ENCODE peak calls at places on chromosome 21, in eight cellular contexts. P, J, V, E, F, B, W and N are unnamed samples.

GRCh38 chr21:32007461-32007860 is 134.6 kb downstream of the HUNK start:
- DNase-seq in P (peak), J (no peak), V (no peak), E (no peak), F (no peak), B (no peak), W (no peak), N (peak)

GRCh38 chr21:27448960-27449359 is 482.1 kb upstream of the ADAMTS5 start:
- DNase-seq in P (no peak), J (no peak), V (no peak), E (no peak), F (no peak), B (no peak), W (no peak), N (no peak)

GRCh38 chr21:15669247-15669646 is 60.5 kb upstream of the USP25 start:
- DNase-seq in P (no peak), J (no peak), V (no peak), E (peak), F (no peak), B (no peak), W (no peak), N (peak)

GRCh38 chr21:32256873-32257620 is 21.8 kb downstream of the MIS18A start:
- DNase-seq in P (peak), J (no peak), V (no peak), E (peak), F (no peak), B (no peak), W (no peak), N (peak)

GRCh38 chr21:34574581-34574980 is 40.3 kb downstream of the RCAN1 start:
- DNase-seq in P (peak), J (no peak), V (no peak), E (no peak), F (no peak), B (no peak), W (no peak), N (no peak)

GRCh38 chr21:33492571-33492970 is 1.1 kb upstream of the DNAJC28 start:
- DNase-seq in P (no peak), J (no peak), V (no peak), E (peak), F (no peak), B (no peak), W (no peak), N (no peak)

GRCh38 chr21:32332463-32332951 is 33.9 kb downstream of the MRAP start:
- DNase-seq in P (no peak), J (no peak), V (no peak), E (no peak), F (no peak), B (no peak), W (no peak), N (no peak)

GRCh38 chr21:41168391-41169257 is 664 bp downstream of the BACE2 start:
- DNase-seq in P (peak), J (peak), V (no peak), E (peak), F (no peak), B (no peak), W (peak), N (peak)

GRCh38 chr21:43634618-43635017 is 24.7 kb downstream of the HSF2BP start:
- DNase-seq in P (no peak), J (no peak), V (no peak), E (peak), F (no peak), B (no peak), W (no peak), N (peak)

GRCh38 chr21:41615613-41616012 is 107.7 kb upstream of the TMPRSS2 start:
- DNase-seq in P (no peak), J (no peak), V (no peak), E (peak), F (no peak), B (no peak), W (no peak), N (peak)

GRCh38 chr21:39489380-39489924 is 37.7 kb downstream of the SH3BGR start:
- DNase-seq in P (no peak), J (no peak), V (no peak), E (no peak), F (no peak), B (no peak), W (no peak), N (no peak)

GRCh38 chr21:17270234-17270633 is 242.6 kb upstream of the CXADR start:
- DNase-seq in P (no peak), J (no peak), V (no peak), E (peak), F (peak), B (no peak), W (no peak), N (peak)

GRCh38 chr21:43306911-43307676 is 119.8 kb downstream of the SIK1 start:
- DNase-seq in P (no peak), J (no peak), V (no peak), E (peak), F (no peak), B (no peak), W (peak), N (peak)

GRCh38 chr21:28402616-28402989 is 590.1 kb downstream of the LTN1 start:
- DNase-seq in P (no peak), J (no peak), V (no peak), E (peak), F (no peak), B (no peak), W (no peak), N (no peak)

GRCh38 chr21:29749957-29750356 is 189.8 kb downstream of the GRIK1 start:
- DNase-seq in P (no peak), J (no peak), V (no peak), E (no peak), F (no peak), B (no peak), W (no peak), N (no peak)

GRCh38 chr21:38486221-38486620 is 12.1 kb downstream of the ERG start:
- DNase-seq in P (no peak), J (no peak), V (no peak), E (peak), F (no peak), B (no peak), W (no peak), N (peak)

GRCh38 chr21:23307065-23307464 is 2300.2 kb downstream of the MRPL39 start:
- DNase-seq in P (no peak), J (no peak), V (no peak), E (no peak), F (no peak), B (no peak), W (no peak), N (no peak)

GRCh38 chr21:39721885-39722284 is 23.1 kb upstream of the IGSF5 start:
- DNase-seq in P (no peak), J (no peak), V (no peak), E (no peak), F (no peak), B (no peak), W (no peak), N (no peak)

GRCh38 chr21:36966846-36967657 is 583 bp upstream of the HLCS start:
- DNase-seq in P (no peak), J (peak), V (no peak), E (peak), F (peak), B (no peak), W (no peak), N (no peak)

GRCh38 chr21:38095220-38095619 is 161.6 kb upstream of the KCNJ15 start:
- DNase-seq in P (no peak), J (no peak), V (no peak), E (peak), F (no peak), B (no peak), W (no peak), N (no peak)

GRCh38 chr21:45804809-45805313 is 161.3 kb downstream of the PCBP3 start:
- DNase-seq in P (no peak), J (peak), V (no peak), E (no peak), F (no peak), B (no peak), W (no peak), N (no peak)

GRCh38 chr21:46180079-46180722 is 4.1 kb downstream of the SPATC1L start:
- DNase-seq in P (no peak), J (no peak), V (no peak), E (no peak), F (no peak), B (no peak), W (no peak), N (peak)

GRCh38 chr21:30831194-30831765 is 1.7 kb upstream of the KRTAP7-1 start:
- DNase-seq in P (no peak), J (no peak), V (peak), E (peak), F (peak), B (peak), W (no peak), N (no peak)

GRCh38 chr21:33949516-33950424 is 34.2 kb upstream of the ATP5PO start:
- DNase-seq in P (no peak), J (no peak), V (peak), E (no peak), F (no peak), B (no peak), W (no peak), N (no peak)

GRCh38 chr21:40575983-40576382 is 271.0 kb downstream of the DSCAM start:
- DNase-seq in P (no peak), J (no peak), V (no peak), E (no peak), F (no peak), B (no peak), W (no peak), N (no peak)

GRCh38 chr21:42160111-42160949 is 58.6 kb upstream of the ABCG1 start:
- DNase-seq in P (no peak), J (peak), V (no peak), E (no peak), F (no peak), B (no peak), W (no peak), N (no peak)

GRCh38 chr21:42337276-42337675 is 13.5 kb downstream of the TFF2 start:
- DNase-seq in P (no peak), J (no peak), V (no peak), E (no peak), F (no peak), B (no peak), W (no peak), N (no peak)

GRCh38 chr21:28280611-28281010 is 712.1 kb downstream of the LTN1 start:
- DNase-seq in P (no peak), J (no peak), V (no peak), E (no peak), F (no peak), B (no peak), W (no peak), N (no peak)

GRCh38 chr21:35850029-35850428 is 210.3 kb downstream of the SETD4 start:
- DNase-seq in P (no peak), J (no peak), V (no peak), E (peak), F (no peak), B (no peak), W (no peak), N (peak)

GRCh38 chr21:31218830-31219608 is 125.0 kb downstream of the TIAM1 start:
- DNase-seq in P (no peak), J (no peak), V (no peak), E (peak), F (no peak), B (no peak), W (no peak), N (peak)

GRCh38 chr21:17697474-17697873 is 84.8 kb upstream of the BTG3 start:
- DNase-seq in P (no peak), J (no peak), V (no peak), E (no peak), F (no peak), B (no peak), W (no peak), N (no peak)